ENCODE peak calls at places on chromosomes 5 and 9, in seven cellular contexts. B is psoas muscle, J is AG09309, W is lung, A is neural crest cell, M is body of pancreas, K is HFF-Myc. G is an unnamed sample.

GRCh38 chr9:123645126-123645525 is 284.8 kb downstream of the DENND1A start:
- DNase-seq in B (no peak), K (no peak), W (no peak), J (no peak), A (no peak), M (no peak), G (no peak)

GRCh38 chr5:140174472-140175366 is at the start of gene CYSTM1:
- DNase-seq in K (peak), B (peak), J (peak), M (peak), W (peak), A (peak), G (peak)

GRCh38 chr9:125991886-125992529 is 244.8 kb downstream of the PBX3 start:
- DNase-seq in J (no peak), W (no peak), M (no peak), A (no peak), B (no peak), K (no peak), G (no peak)

GRCh38 chr5:136133416-136134383 is 1.1 kb downstream of the SMAD5 start:
- DNase-seq in K (no peak), W (peak), B (peak), M (peak), J (peak), A (peak), G (no peak)

GRCh38 chr9:110170728-110171257 is 37.2 kb downstream of the C9orf152 start:
- DNase-seq in M (no peak), A (no peak), K (no peak), J (no peak), B (no peak), W (no peak), G (no peak)

GRCh38 chr9:37350486-37351190 is 71.9 kb upstream of the GRHPR start:
- DNase-seq in J (no peak), W (no peak), K (no peak), A (no peak), M (no peak), B (no peak), G (no peak)

GRCh38 chr5:76849767-76850291 is at the start of gene S100Z:
- DNase-seq in W (no peak), K (no peak), A (no peak), J (no peak), B (no peak), M (no peak), G (no peak)

GRCh38 chr5:42993516-42994284 is 46.4 kb downstream of the ANXA2R start:
- DNase-seq in B (no peak), W (no peak), M (no peak), K (no peak), J (no peak), A (no peak), G (no peak)

GRCh38 chr5:72210913-72211670 is 103.8 kb downstream of the MAP1B start:
- DNase-seq in K (peak), A (no peak), J (peak), B (peak), W (peak), M (peak), G (no peak)

GRCh38 chr9:18888241-18888794 is 144.7 kb downstream of the SAXO1 start:
- DNase-seq in B (no peak), A (no peak), W (no peak), M (no peak), K (no peak), J (peak), G (no peak)

GRCh38 chr9:133991964-133992779 is at the start of gene VAV2:
- DNase-seq in J (no peak), A (peak), K (no peak), B (peak), W (peak), M (peak), G (no peak)

GRCh38 chr9:133993635-133994253 is 1.6 kb upstream of the VAV2 start:
- DNase-seq in W (no peak), K (no peak), A (no peak), M (no peak), J (no peak), B (no peak), G (no peak)

GRCh38 chr9:133994359-133995011 is 2.4 kb upstream of the VAV2 start:
- DNase-seq in A (peak), J (no peak), B (peak), W (peak), M (peak), K (no peak), G (no peak)

GRCh38 chr9:133991211-133991921 is 758 bp downstream of the VAV2 start:
- DNase-seq in J (no peak), K (no peak), B (peak), W (no peak), A (no peak), M (peak), G (no peak)

DNA sequence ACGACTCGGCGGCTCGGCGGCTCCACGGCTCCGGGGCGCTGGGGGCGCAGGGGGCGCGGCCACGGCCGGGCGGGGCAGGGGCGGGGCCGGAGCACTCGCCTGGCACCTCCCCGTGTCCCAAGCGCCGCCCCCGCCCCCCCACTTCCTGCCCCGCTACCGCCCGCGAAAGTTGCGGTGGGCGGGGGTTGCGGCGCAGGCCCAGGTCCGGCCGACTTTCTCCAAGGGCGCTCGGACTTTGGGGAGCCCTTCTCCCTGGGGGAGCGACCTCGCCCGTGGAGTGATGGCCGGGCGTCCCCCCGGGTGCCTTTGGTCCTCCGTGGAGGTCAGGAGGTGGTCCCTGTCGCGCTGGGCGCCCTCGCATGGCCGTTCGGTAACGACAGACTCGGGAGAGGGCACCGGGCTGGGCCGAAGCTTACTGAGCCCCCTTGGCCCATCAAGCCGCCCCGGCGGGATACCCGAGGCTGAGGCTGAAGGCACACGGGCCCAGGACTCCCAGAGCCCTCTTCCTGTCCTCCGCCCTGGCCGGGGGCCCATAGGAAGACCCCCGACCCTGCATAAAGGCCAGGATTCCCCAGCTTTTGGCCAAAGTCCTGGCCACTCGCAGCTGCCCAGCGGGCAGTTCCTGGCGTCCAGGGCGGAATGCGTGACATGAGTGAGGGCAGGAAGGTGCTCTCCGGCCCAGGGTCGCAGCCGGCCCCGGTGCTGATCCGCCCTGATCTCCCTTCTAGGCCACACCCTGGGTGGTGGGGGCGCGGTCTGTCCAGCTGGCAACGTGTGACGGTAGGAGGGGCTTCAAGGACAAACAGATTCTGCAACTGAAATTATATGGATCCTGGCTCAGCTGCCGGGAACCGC is 883 bp upstream of the VAV2 start:
- DNase-seq in B (peak), A (peak), M (peak), J (peak), K (peak), W (peak), G (peak)
- TF ChIP-seq CTCF in B (peak), A (peak), M (peak), J (peak), K (peak), W (peak), G (peak)

GRCh38 chr5:169695919-169696490 is 58.9 kb downstream of the DOCK2 start:
- DNase-seq in W (no peak), K (peak), J (peak), B (no peak), M (no peak), A (no peak), G (peak)
- TF ChIP-seq CTCF in W (no peak), K (no peak), J (no peak), B (no peak), M (no peak), A (no peak), G (no peak)

GRCh38 chr5:95285406-95285761 is 490 bp upstream of the MCTP1 start:
- DNase-seq in B (no peak), M (no peak), A (no peak), W (no peak), J (no peak), K (no peak), G (no peak)

GRCh38 chr5:95281211-95281610 is 3.7 kb downstream of the MCTP1 start:
- DNase-seq in W (no peak), M (no peak), J (no peak), A (no peak), K (no peak), B (no peak), G (no peak)

GRCh38 chr5:95283761-95284511 is 958 bp downstream of the MCTP1 start:
- DNase-seq in W (peak), B (peak), J (no peak), M (peak), A (peak), K (no peak), G (no peak)

GRCh38 chr5:95283022-95283615 is 1.8 kb downstream of the MCTP1 start:
- DNase-seq in M (no peak), W (no peak), B (no peak), K (no peak), J (no peak), A (no peak), G (no peak)

GRCh38 chr5:95284512-95285405 is at the start of gene MCTP1:
- DNase-seq in M (peak), J (no peak), A (peak), K (no peak), B (peak), W (no peak), G (no peak)
- TF ChIP-seq CTCF in M (no peak), J (no peak), A (no peak), K (no peak), B (no peak), W (no peak), G (no peak)

DNA sequence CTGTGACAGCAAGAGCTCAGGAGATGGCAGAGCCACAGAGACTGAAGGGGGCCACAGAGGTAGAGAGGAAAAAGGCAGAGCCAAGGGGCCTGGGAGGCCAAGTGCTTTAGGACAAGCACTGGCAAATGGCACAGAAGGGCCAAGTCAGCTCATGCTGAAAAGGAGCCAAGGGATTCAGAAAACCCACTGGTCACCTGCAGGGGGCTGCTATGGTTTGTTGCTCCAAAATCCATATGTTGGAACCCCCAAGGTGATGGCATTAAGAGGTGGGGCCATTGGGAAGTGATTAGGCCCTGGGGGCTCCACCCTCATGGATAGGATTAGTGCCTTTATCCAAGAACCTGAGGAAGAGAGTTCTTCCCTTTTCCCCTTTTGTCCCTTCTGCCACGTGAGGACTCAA is 165.4 kb downstream of the ARSB start:
- DNase-seq in J (no peak), K (no peak), W (no peak), B (no peak), M (no peak), A (no peak), G (no peak)
- TF ChIP-seq CTCF in J (no peak), K (no peak), W (no peak), B (no peak), M (no peak), A (no peak), G (no peak)

G was measured in AG04449.